ENCODE peak calls at places on chromosome 16, in four cellular contexts. I, E, G and J are unnamed samples.

GRCh38 chr16:17467923-17468540 is 2.7 kb downstream of the XYLT1 start:
- DNase-seq in I (peak; percentile 70), G (peak; percentile 74), E (peak; percentile 85), J (no peak)

GRCh38 chr16:31118223-31119155 is 1.0 kb downstream of the KAT8 start:
- DNase-seq in E (no peak), G (peak; percentile 68), I (no peak), J (no peak)

GRCh38 chr16:55392701-55393100 is 68.7 kb downstream of the IRX6 start:
- DNase-seq in G (no peak), I (no peak), E (no peak), J (no peak)

GRCh38 chr16:87332150-87332549 is 15.0 kb upstream of the C16orf95 start:
- DNase-seq in I (no peak), G (no peak), E (no peak), J (no peak)

GRCh38 chr16:62573466-62573865 is 537.2 kb upstream of the CDH8 start:
- DNase-seq in I (no peak), G (no peak), E (no peak), J (no peak)

GRCh38 chr16:29784901-29785500 is 5.5 kb upstream of the KIF22 start:
- DNase-seq in I (peak; percentile 83), G (peak; percentile 85), E (peak; percentile 88), J (peak; percentile 86)

GRCh38 chr16:58628845-58629680 is 563 bp downstream of the CNOT1 start:
- DNase-seq in E (peak; percentile 54), I (peak; percentile 85), G (peak; percentile 11), J (no peak)

GRCh38 chr16:82135844-82136243 is 34.2 kb downstream of the MPHOSPH6 start:
- DNase-seq in I (no peak), E (no peak), G (no peak), J (no peak)

GRCh38 chr16:17173134-17173729 is 297.5 kb downstream of the XYLT1 start:
- DNase-seq in E (no peak), G (peak; percentile 37), I (peak; percentile 67), J (no peak)

GRCh38 chr16:11725457-11725856 is 17.2 kb downstream of the TXNDC11 start:
- DNase-seq in E (no peak), G (no peak), I (no peak), J (no peak)

GRCh38 chr16:17275076-17275732 is 195.6 kb downstream of the XYLT1 start:
- DNase-seq in E (no peak), G (no peak), I (no peak), J (no peak)

GRCh38 chr16:82363026-82363816 is 193.2 kb upstream of the MPHOSPH6 start:
- DNase-seq in E (peak; percentile 55), G (no peak), I (no peak), J (no peak)

GRCh38 chr16:69831212-69832123 is 69.3 kb downstream of the WWP2 start:
- DNase-seq in G (no peak), E (no peak), I (no peak), J (no peak)

GRCh38 chr16:46733319-46733830 is 14.8 kb downstream of the MYLK3 start:
- DNase-seq in E (no peak), I (no peak), G (no peak), J (no peak)

GRCh38 chr16:66152841-66153525 is 213.5 kb upstream of the CDH5 start:
- DNase-seq in E (no peak), G (peak; percentile 91), I (no peak), J (no peak)

GRCh38 chr16:75416904-75417565 is 16.3 kb downstream of the CFDP1 start:
- DNase-seq in E (no peak), G (no peak), I (no peak), J (no peak)

GRCh38 chr16:29816694-29817441 is 916 bp downstream of the PAGR1 start:
- DNase-seq in I (peak; percentile 88), E (peak; percentile 80), G (peak; percentile 78), J (no peak)

GRCh38 chr16:81293909-81294802 is 20.6 kb upstream of the GAN start:
- DNase-seq in G (peak; percentile 53), I (no peak), E (no peak), J (no peak)

GRCh38 chr16:50270510-50271147 is 4.3 kb downstream of the ADCY7 start:
- DNase-seq in E (no peak), I (peak; percentile 73), G (no peak), J (no peak)

GRCh38 chr16:8855972-8856371 is 12.8 kb downstream of the CARHSP1 start:
- DNase-seq in G (no peak), E (no peak), I (peak; percentile 48), J (no peak)

GRCh38 chr16:19116711-19117449 is 3.1 kb downstream of the ITPRIPL2 start:
- DNase-seq in G (no peak), E (no peak), I (no peak), J (no peak)

GRCh38 chr16:56354746-56355145 is 70.6 kb downstream of the AMFR start:
- DNase-seq in E (no peak), G (no peak), I (no peak), J (no peak)

GRCh38 chr16:66478733-66479511 is 51.8 kb downstream of the BEAN1 start:
- DNase-seq in E (peak; percentile 92), I (peak; percentile 81), G (peak; percentile 65), J (peak; percentile 79)

GRCh38 chr16:53068423-53068833 is 13.6 kb downstream of the CHD9 start:
- DNase-seq in E (no peak), I (no peak), G (no peak), J (no peak)

GRCh38 chr16:48232459-48233040 is 11.6 kb upstream of the LONP2 start:
- DNase-seq in I (no peak), E (no peak), G (no peak), J (no peak)

GRCh38 chr16:12341423-12341822 is 364.9 kb downstream of the SNX29 start:
- DNase-seq in E (peak; percentile 51), G (no peak), I (no peak), J (no peak)

GRCh38 chr16:17520567-17520966 is 49.8 kb upstream of the XYLT1 start:
- DNase-seq in E (no peak), G (no peak), I (no peak), J (no peak)

GRCh38 chr16:30805056-30805369 is 18.0 kb upstream of the ZNF629 start:
- DNase-seq in E (no peak), I (no peak), G (no peak), J (no peak)

GRCh38 chr16:8204769-8205168 is 385.5 kb downstream of the TMEM114 start:
- DNase-seq in I (no peak), E (no peak), G (no peak), J (no peak)

DNA sequence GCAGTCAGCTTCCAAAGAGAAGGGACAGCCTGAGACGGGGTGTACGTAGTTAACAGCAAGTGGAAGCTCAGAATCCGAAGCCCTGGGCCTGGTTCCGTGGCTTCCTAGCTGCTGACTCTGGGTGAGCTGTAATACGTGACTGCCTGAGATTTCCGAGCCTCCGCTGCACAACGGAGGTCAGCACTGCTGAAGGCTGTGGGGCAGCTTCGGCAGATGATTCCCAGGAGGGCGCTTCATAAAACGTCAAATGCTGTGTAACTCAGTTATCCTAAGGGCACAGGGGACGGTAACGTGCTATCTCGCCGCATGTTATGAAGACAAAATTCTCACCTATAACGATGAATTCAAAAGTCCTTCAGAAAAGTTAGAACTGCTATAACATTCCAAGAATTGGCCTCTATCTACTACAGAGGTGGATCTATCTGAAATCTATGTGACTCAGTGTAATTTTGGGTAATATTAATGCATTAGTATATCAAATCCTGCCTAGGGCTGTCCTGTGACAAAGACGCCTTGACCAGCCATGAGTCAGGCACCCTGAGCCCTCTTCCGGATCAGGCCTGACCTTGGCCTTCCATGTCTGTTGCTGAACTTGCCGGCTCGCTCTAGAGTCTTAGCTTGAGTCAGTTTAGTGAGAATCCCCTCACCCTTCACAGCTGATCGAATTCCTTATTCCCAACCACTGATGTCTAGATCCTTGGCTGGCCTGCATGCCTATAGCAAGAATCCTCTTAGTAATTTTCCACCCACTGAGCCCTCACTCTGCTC is 43.5 kb downstream of the MARF1 start:
- DNase-seq in G (no peak), I (no peak), E (no peak), J (no peak)
- H3K36me3 ChIP-seq in G (peaks cover 57% of the 10 kb centered on the region), I (peaks cover 98% of the 10 kb centered on the region), E (peaks cover 14% of the 10 kb centered on the region), J (peaks cover 16% of the 10 kb centered on the region)

GRCh38 chr16:1351215-1351581 is 480 bp downstream of the TSR3 start:
- DNase-seq in G (no peak), E (no peak), I (no peak), J (no peak)
- H3K36me3 ChIP-seq in G (peaks cover 19% of the 10 kb centered on the region), E (no peaks in the 10 kb centered on the region), I (peaks cover 23% of the 10 kb centered on the region), J (peaks cover 12% of the 10 kb centered on the region)

GRCh38 chr16:694863-695354 is 4.7 kb upstream of the WDR24 start:
- DNase-seq in E (no peak), I (no peak), G (no peak), J (no peak)

GRCh38 chr16:695355-696089 is 5.3 kb upstream of the WDR24 start:
- DNase-seq in I (no peak), G (no peak), E (no peak), J (no peak)

GRCh38 chr16:700684-701584 is 4.7 kb downstream of the FBXL16 start:
- DNase-seq in I (no peak), E (peak; percentile 50), G (no peak), J (no peak)

GRCh38 chr16:702341-702740 is 3.3 kb downstream of the FBXL16 start:
- DNase-seq in E (no peak), I (no peak), G (no peak), J (no peak)

DNA sequence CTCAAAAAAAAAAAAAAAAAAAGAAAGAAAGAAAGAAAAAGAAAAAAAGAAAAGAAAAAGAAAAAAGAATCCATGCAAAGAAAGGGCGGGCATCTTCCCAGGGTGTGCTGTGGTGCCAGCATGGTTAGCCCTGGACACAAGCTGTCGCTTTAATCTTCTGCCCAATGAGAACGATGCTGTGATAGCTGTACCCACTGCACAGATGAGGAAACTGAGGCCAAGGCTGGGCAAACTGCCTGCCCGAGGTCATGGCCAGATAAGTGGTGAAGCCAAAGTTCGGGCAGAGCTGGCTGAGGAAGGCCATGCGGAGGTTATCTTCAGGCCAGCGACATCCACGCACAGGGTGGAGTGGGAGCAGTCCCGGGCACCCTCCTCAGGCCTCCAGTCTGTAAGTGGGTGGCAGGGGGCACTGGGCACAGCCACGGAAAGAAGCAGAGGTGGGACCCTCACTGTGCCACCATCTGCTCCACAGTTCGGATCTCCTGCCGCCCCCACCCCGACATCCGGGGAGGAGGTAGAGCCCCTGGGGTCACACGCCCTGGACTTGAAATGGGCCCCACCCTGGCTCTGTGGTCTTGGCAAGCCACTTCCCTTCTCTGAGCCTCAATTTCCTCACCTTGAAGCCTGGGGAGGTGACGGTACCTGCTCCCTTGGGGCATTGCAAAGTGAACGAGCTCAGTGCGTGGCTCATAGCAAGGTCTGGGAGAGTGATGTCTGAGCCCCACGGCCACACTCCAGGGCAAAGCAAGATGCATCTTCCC is 6.5 kb downstream of the FBXL16 start:
- DNase-seq in G (no peak), I (no peak), E (no peak), J (no peak)
- H3K36me3 ChIP-seq in G (no peaks in the 10 kb centered on the region), I (no peaks in the 10 kb centered on the region), E (no peaks in the 10 kb centered on the region), J (no peaks in the 10 kb centered on the region)

DNA sequence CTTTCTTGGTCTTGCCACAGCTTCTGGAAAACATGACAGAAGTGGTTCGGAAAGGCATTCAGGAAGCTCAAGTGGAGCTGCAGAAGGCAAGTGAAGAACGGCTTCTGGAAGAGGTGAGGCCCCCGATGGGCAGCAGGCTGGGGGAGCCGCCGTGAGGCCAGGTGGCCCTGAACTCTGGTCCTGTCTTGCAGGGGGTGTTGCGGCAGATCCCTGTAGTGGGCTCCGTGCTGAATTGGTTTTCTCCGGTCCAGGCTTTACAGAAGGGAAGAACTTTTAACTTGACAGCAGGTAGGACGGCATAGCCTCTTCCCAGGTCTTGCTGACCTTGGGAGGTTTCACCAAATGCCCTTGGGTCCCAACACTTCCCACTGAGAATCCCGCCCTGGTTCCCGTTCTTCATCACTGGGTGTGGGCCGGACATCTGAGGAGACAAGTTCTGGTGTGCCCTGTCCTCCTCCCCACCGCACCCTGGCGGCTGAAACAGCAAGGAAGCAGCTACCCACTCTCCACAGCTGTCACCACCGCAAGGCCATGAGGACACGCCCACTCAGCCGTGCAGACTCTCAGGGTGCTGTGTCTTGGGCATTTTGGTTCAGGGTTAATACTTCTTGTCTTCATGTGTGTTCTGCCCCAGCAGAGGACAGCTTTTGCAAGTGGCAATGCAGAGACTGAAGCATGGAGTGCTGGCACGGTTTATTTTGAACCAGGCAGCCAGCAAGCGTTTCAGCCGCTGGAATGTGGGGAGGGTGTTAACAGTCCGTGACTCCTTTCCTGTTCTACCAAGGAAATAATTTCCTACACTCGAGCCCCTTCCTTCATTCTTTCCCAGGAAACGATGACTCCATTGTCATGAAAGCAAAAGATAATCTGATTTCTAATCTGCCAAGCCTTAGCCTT is 21.4 kb downstream of the NTAN1 start:
- DNase-seq in E (no peak), G (peak; percentile 41), I (peak; percentile 58), J (no peak)
- H3K36me3 ChIP-seq in E (peaks cover 21% of the 10 kb centered on the region), G (peaks cover 66% of the 10 kb centered on the region), I (peaks cover 97% of the 10 kb centered on the region), J (peaks cover 47% of the 10 kb centered on the region)